ENCODE peak calls at places on chromosomes 5 and 9, in eight cellular contexts. One of them, this sample, is unnamed.
A peak's percentile ranks its signal among the peaks of the same experiment; 100 is the strongest.

GRCh38 chr5:74401566-74402320 is 238.8 kb downstream of the ENC1 start:
- DNase-seq in lower leg skin: no peak
- DNase-seq in A549: no peak
- DNase-seq in ovary: no peak
- DNase-seq in GM12892: no peak
- DNase-seq in prostate gland: no peak
- DNase-seq in stomach: no peak
- DNase-seq in H1: no peak
- DNase-seq in this sample: no peak

GRCh38 chr5:23208959-23209431 is 298.4 kb upstream of the PRDM9 start:
- DNase-seq in lower leg skin: no peak
- DNase-seq in A549: peak; percentile 12
- DNase-seq in ovary: no peak
- DNase-seq in GM12892: peak; percentile 1
- DNase-seq in prostate gland: no peak
- DNase-seq in stomach: no peak
- DNase-seq in H1: peak; percentile 13
- DNase-seq in this sample: peak; percentile 27

GRCh38 chr9:37963936-37964739 is 60.2 kb upstream of the SLC25A51 start:
- DNase-seq in lower leg skin: peak; percentile 62
- DNase-seq in A549: peak; percentile 54
- DNase-seq in ovary: no peak
- DNase-seq in GM12892: no peak
- DNase-seq in prostate gland: peak; percentile 94
- DNase-seq in stomach: peak; percentile 70
- DNase-seq in H1: no peak
- DNase-seq in this sample: no peak

GRCh38 chr9:138098908-138099791 is 221.6 kb downstream of the CACNA1B start:
- DNase-seq in lower leg skin: no peak
- DNase-seq in A549: no peak
- DNase-seq in ovary: no peak
- DNase-seq in GM12892: no peak
- DNase-seq in prostate gland: no peak
- DNase-seq in stomach: peak; percentile 17
- DNase-seq in H1: no peak
- DNase-seq in this sample: no peak

GRCh38 chr5:17951392-17952169 is 317.3 kb downstream of the TAF11L14 start:
- DNase-seq in lower leg skin: no peak
- DNase-seq in A549: peak; percentile 13
- DNase-seq in ovary: no peak
- DNase-seq in GM12892: no peak
- DNase-seq in prostate gland: peak; percentile 30
- DNase-seq in stomach: no peak
- DNase-seq in H1: peak; percentile 36
- DNase-seq in this sample: no peak

GRCh38 chr9:134497283-134497860 is 144.2 kb upstream of the COL5A1 start:
- DNase-seq in lower leg skin: no peak
- DNase-seq in A549: no peak
- DNase-seq in ovary: no peak
- DNase-seq in GM12892: no peak
- DNase-seq in prostate gland: no peak
- DNase-seq in stomach: no peak
- DNase-seq in H1: no peak
- DNase-seq in this sample: no peak

GRCh38 chr5:127293373-127293772 is 2.8 kb downstream of the MEGF10 start:
- DNase-seq in lower leg skin: no peak
- DNase-seq in A549: no peak
- DNase-seq in ovary: no peak
- DNase-seq in GM12892: no peak
- DNase-seq in prostate gland: no peak
- DNase-seq in stomach: no peak
- DNase-seq in H1: no peak
- DNase-seq in this sample: no peak

GRCh38 chr9:90198956-90199355 is 443.7 kb downstream of the DIRAS2 start:
- DNase-seq in lower leg skin: no peak
- DNase-seq in A549: no peak
- DNase-seq in ovary: no peak
- DNase-seq in GM12892: no peak
- DNase-seq in prostate gland: no peak
- DNase-seq in stomach: no peak
- DNase-seq in H1: no peak
- DNase-seq in this sample: no peak

GRCh38 chr5:168579987-168580508 is 880 bp upstream of the PANK3 start:
- DNase-seq in lower leg skin: no peak
- DNase-seq in A549: no peak
- DNase-seq in ovary: no peak
- DNase-seq in GM12892: no peak
- DNase-seq in prostate gland: no peak
- DNase-seq in stomach: no peak
- DNase-seq in H1: no peak
- DNase-seq in this sample: no peak

GRCh38 chr5:168575391-168576372 is 3.5 kb downstream of the PANK3 start:
- DNase-seq in lower leg skin: no peak
- DNase-seq in A549: no peak
- DNase-seq in ovary: no peak
- DNase-seq in GM12892: no peak
- DNase-seq in prostate gland: no peak
- DNase-seq in stomach: no peak
- DNase-seq in H1: no peak
- DNase-seq in this sample: no peak

GRCh38 chr5:168578006-168578405 is 1.2 kb downstream of the PANK3 start:
- DNase-seq in lower leg skin: no peak
- DNase-seq in A549: peak; percentile 11
- DNase-seq in ovary: no peak
- DNase-seq in GM12892: no peak
- DNase-seq in prostate gland: no peak
- DNase-seq in stomach: no peak
- DNase-seq in H1: no peak
- DNase-seq in this sample: no peak

GRCh38 chr5:168579206-168579986 is at the start of gene PANK3:
- DNase-seq in lower leg skin: peak; percentile 99
- DNase-seq in A549: peak; percentile 98
- DNase-seq in ovary: peak; percentile 98
- DNase-seq in GM12892: peak; percentile 85
- DNase-seq in prostate gland: peak; percentile 99
- DNase-seq in stomach: peak; percentile 98
- DNase-seq in H1: peak; percentile 99
- DNase-seq in this sample: peak; percentile 76

GRCh38 chr5:168578506-168579205 is 512 bp downstream of the PANK3 start:
- DNase-seq in lower leg skin: no peak
- DNase-seq in A549: peak; percentile 55
- DNase-seq in ovary: no peak
- DNase-seq in GM12892: no peak
- DNase-seq in prostate gland: no peak
- DNase-seq in stomach: no peak
- DNase-seq in H1: no peak
- DNase-seq in this sample: no peak
- TF ChIP-seq POLR2A in lower leg skin: no peak
- TF ChIP-seq POLR2A in A549: no peak
- TF ChIP-seq POLR2A in ovary: no peak
- TF ChIP-seq POLR2A in GM12892: no peak
- TF ChIP-seq POLR2A in prostate gland: no peak
- TF ChIP-seq POLR2A in stomach: no peak
- TF ChIP-seq POLR2A in H1: no peak
- TF ChIP-seq POLR2A in this sample: no peak

GRCh38 chr9:128903871-128904371 is 16.9 kb upstream of the PHYHD1 start:
- DNase-seq in lower leg skin: no peak
- DNase-seq in A549: no peak
- DNase-seq in ovary: no peak
- DNase-seq in GM12892: no peak
- DNase-seq in prostate gland: no peak
- DNase-seq in stomach: no peak
- DNase-seq in H1: no peak
- DNase-seq in this sample: no peak

GRCh38 chr9:128903079-128903461 is 17.7 kb upstream of the PHYHD1 start:
- DNase-seq in lower leg skin: no peak
- DNase-seq in A549: no peak
- DNase-seq in ovary: no peak
- DNase-seq in GM12892: no peak
- DNase-seq in prostate gland: no peak
- DNase-seq in stomach: no peak
- DNase-seq in H1: no peak
- DNase-seq in this sample: no peak

GRCh38 chr9:128901379-128901778 is 19.4 kb upstream of the PHYHD1 start:
- DNase-seq in lower leg skin: no peak
- DNase-seq in A549: no peak
- DNase-seq in ovary: no peak
- DNase-seq in GM12892: no peak
- DNase-seq in prostate gland: no peak
- DNase-seq in stomach: no peak
- DNase-seq in H1: no peak
- DNase-seq in this sample: no peak

GRCh38 chr9:128901822-128902221 is 19.0 kb upstream of the PHYHD1 start:
- DNase-seq in lower leg skin: no peak
- DNase-seq in A549: no peak
- DNase-seq in ovary: no peak
- DNase-seq in GM12892: no peak
- DNase-seq in prostate gland: no peak
- DNase-seq in stomach: no peak
- DNase-seq in H1: no peak
- DNase-seq in this sample: no peak

DNA sequence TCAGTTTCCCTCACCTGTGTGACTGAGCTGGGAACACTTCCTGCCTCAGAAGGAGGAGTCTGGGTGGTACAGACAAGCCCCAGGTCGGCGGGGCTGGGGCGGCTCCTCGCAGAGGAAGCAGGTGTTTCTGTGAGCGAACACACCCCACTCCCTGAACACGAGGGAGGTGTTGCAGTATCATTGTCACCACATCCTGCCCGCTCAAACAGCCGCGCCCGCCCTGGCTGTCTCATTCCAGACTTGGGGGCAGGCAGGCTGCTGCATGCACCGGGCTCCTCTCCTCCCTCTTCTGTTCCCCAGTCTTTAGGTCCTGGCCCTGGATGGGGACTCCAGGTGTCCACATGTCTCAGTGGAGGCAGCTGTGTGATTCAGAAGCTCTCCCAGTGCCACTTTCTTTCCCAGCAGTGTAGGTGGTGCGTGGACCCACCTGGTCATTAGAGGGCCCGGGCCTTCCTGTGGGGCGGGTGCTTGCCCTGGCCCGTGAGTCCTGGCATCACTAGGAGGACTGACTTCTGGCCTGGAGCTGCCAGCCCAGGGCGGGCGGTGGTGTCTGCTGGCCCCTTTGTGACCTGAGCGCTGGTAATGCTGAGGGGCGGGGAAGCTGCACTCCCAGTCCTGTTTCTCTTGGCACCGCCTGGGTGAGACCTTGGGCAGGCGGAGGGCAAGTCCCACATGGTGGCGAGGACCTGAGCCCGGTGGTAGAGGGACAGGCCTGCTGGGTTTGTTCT is 18.3 kb upstream of the PHYHD1 start:
- DNase-seq in lower leg skin: peak; percentile 81
- DNase-seq in A549: no peak
- DNase-seq in ovary: no peak
- DNase-seq in GM12892: peak; percentile 75
- DNase-seq in prostate gland: peak; percentile 89
- DNase-seq in stomach: peak; percentile 66
- DNase-seq in H1: no peak
- DNase-seq in this sample: peak; percentile 82
- TF ChIP-seq POLR2A in lower leg skin: no peak
- TF ChIP-seq POLR2A in A549: no peak
- TF ChIP-seq POLR2A in ovary: no peak
- TF ChIP-seq POLR2A in GM12892: peak; percentile 69
- TF ChIP-seq POLR2A in prostate gland: peak; percentile 57
- TF ChIP-seq POLR2A in stomach: no peak
- TF ChIP-seq POLR2A in H1: no peak
- TF ChIP-seq POLR2A in this sample: no peak

GRCh38 chr5:171401167-171401947 is 13.7 kb downstream of the NPM1 start:
- DNase-seq in lower leg skin: no peak
- DNase-seq in A549: no peak
- DNase-seq in ovary: no peak
- DNase-seq in GM12892: no peak
- DNase-seq in prostate gland: no peak
- DNase-seq in stomach: no peak
- DNase-seq in H1: no peak
- DNase-seq in this sample: no peak
- TF ChIP-seq POLR2A in lower leg skin: no peak
- TF ChIP-seq POLR2A in A549: no peak
- TF ChIP-seq POLR2A in ovary: no peak
- TF ChIP-seq POLR2A in GM12892: no peak
- TF ChIP-seq POLR2A in prostate gland: no peak
- TF ChIP-seq POLR2A in stomach: no peak
- TF ChIP-seq POLR2A in H1: peak; percentile 26
- TF ChIP-seq POLR2A in this sample: no peak

DNA sequence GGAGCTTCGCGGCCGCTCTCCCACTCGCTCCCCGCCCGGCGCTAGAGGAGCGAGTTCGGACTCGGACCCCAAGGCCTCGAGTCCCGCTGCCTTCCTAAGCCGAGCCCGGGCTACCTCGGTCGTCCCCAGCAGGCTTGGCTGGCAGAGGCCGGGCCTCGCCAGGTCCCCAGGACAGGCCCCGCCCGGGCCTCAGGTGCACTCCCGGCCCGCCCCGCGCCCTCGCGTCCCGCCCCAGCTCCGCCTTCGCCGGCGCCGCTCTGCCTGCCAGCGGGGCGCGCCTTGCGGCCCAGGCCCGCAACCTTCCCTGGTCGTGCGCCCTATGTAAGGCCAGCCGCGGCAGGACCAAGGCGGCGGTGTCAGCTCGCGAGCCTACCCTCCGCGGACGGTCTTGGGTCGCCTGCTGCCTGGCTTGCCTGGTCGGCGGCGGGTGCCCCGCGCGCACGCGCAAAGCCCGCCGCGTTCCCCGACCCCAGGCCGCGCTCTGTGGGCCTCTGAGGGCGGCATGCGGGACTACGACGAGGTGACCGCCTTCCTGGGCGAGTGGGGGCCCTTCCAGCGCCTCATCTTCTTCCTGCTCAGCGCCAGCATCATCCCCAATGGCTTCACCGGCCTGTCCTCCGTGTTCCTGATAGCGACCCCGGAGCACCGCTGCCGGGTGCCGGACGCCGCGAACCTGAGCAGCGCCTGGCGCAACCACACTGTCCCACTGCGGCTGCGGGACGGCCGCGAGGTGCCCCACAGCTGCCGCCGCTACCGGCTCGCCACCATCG is at the start of gene SLC22A5:
- DNase-seq in lower leg skin: no peak
- DNase-seq in A549: peak; percentile 62
- DNase-seq in ovary: peak; percentile 75
- DNase-seq in GM12892: peak; percentile 75
- DNase-seq in prostate gland: peak; percentile 70
- DNase-seq in stomach: peak; percentile 88
- DNase-seq in H1: peak; percentile 41
- DNase-seq in this sample: peak; percentile 67
- TF ChIP-seq POLR2A in lower leg skin: no peak
- TF ChIP-seq POLR2A in A549: peak; percentile 65
- TF ChIP-seq POLR2A in ovary: peak; percentile 14
- TF ChIP-seq POLR2A in GM12892: peak; percentile 63
- TF ChIP-seq POLR2A in prostate gland: peak; percentile 79
- TF ChIP-seq POLR2A in stomach: no peak
- TF ChIP-seq POLR2A in H1: no peak
- TF ChIP-seq POLR2A in this sample: no peak

DNA sequence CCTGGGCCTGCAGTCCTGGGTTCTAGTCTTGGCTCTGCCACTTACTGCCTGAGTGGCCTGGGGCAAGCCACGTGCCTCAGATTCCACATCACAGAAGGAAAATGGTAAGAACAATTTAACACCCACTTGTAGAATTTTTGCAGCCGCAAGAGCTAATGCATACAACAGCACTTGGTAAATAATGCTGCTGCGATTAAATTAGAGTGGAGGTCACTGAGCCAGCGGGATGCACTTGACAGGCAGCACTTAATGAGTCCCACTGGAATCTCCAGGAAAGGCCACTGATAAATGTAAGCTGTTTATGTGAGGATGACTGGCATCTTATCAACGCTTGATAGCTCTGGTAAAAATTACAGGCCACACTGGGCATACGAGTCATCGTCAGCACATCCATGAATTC is 59.3 kb upstream of the UBTD2 start:
- DNase-seq in lower leg skin: no peak
- DNase-seq in A549: no peak
- DNase-seq in ovary: no peak
- DNase-seq in GM12892: no peak
- DNase-seq in prostate gland: no peak
- DNase-seq in stomach: no peak
- DNase-seq in H1: no peak
- DNase-seq in this sample: no peak
- TF ChIP-seq POLR2A in lower leg skin: no peak
- TF ChIP-seq POLR2A in A549: no peak
- TF ChIP-seq POLR2A in ovary: no peak
- TF ChIP-seq POLR2A in GM12892: no peak
- TF ChIP-seq POLR2A in prostate gland: no peak
- TF ChIP-seq POLR2A in stomach: no peak
- TF ChIP-seq POLR2A in H1: no peak
- TF ChIP-seq POLR2A in this sample: no peak

This sample was measured in GM12891.